ENCODE peak calls at places on chromosomes 11 and 22, in nine cellular contexts. V is NCI-H524 treated with DMSO at 0.1 percent for 48 hours; G is activated CD4-positive, alpha-beta T cell treated with anti-CD3 and anti-CD28 coated beads, Interleukin-2, amount 50 U/mL, for 24 hours; N is NCI-H510A treated with DMSO at 0.1 percent for 48 hours; H is AG08395; C is stimulated activated CD4-positive, alpha-beta T cell treated with anti-CD3 and anti-CD28 coated beads, Interleukin-4, amount 100 ng/mL, for 1 hour; D is activated CD4-positive, CD25-positive, alpha-beta regulatory T cell; K is memory B cell; R is left ventricle myocardium inferior. A is an unnamed sample.

GRCh38 chr11:134046681-134047449 is 22.0 kb upstream of the JAM3 start:
- DNase-seq in V (no peak), G (no peak), N (no peak), H (no peak), C (no peak), D (no peak), K (no peak), R (no peak), A (no peak)

GRCh38 chr11:34904421-34904950 is 11.7 kb downstream of the APIP start:
- DNase-seq in V (no peak), G (no peak), N (no peak), H (no peak), C (no peak), D (no peak), K (no peak), R (no peak), A (no peak)

GRCh38 chr11:66556086-66556485 is 9.4 kb downstream of the ACTN3 start:
- DNase-seq in V (no peak), G (no peak), N (peak; percentile 86), H (no peak), C (no peak), D (no peak), K (no peak), R (no peak), A (no peak)

GRCh38 chr11:34332524-34332923 is 25.3 kb downstream of the ABTB2 start:
- DNase-seq in V (no peak), G (no peak), N (no peak), H (no peak), C (no peak), D (no peak), K (no peak), R (no peak), A (no peak)

GRCh38 chr22:32880906-32881596 is 79.5 kb downstream of the TIMP3 start:
- DNase-seq in V (peak; percentile 43), G (no peak), N (peak; percentile 36), H (no peak), C (peak; percentile 30), D (no peak), K (peak; percentile 13), R (peak; percentile 89), A (no peak)

GRCh38 chr22:19791894-19792293 is 31.3 kb downstream of the TBX1 start:
- DNase-seq in V (no peak), G (no peak), N (no peak), H (no peak), C (no peak), D (no peak), K (no peak), R (no peak), A (no peak)

GRCh38 chr11:129643031-129643721 is 172.5 kb upstream of the TMEM45B start:
- DNase-seq in V (no peak), G (no peak), N (peak; percentile 41), H (peak; percentile 47), C (no peak), D (no peak), K (no peak), R (no peak), A (peak; percentile 78)

GRCh38 chr22:29726512-29727247 is 6.9 kb downstream of the CABP7 start:
- DNase-seq in V (peak; percentile 19), G (no peak), N (no peak), H (no peak), C (no peak), D (no peak), K (no peak), R (no peak), A (no peak)

GRCh38 chr11:97963528-97964331 is 1057.0 kb upstream of the CNTN5 start:
- DNase-seq in V (no peak), G (no peak), N (no peak), H (no peak), C (no peak), D (no peak), K (no peak), R (no peak), A (no peak)

GRCh38 chr11:61969391-61969758 is 1.9 kb upstream of the FTH1 start:
- DNase-seq in V (no peak), G (no peak), N (no peak), H (no peak), C (no peak), D (no peak), K (no peak), R (no peak), A (no peak)

GRCh38 chr22:49664371-49664881 is 163.2 kb downstream of the BRD1 start:
- DNase-seq in V (no peak), G (no peak), N (no peak), H (no peak), C (no peak), D (no peak), K (no peak), R (no peak), A (no peak)

GRCh38 chr11:12675951-12676711 is 1.9 kb downstream of the TEAD1 start:
- DNase-seq in V (no peak), G (no peak), N (no peak), H (no peak), C (no peak), D (no peak), K (no peak), R (no peak), A (no peak)

GRCh38 chr11:127651175-127651887 is 650.8 kb upstream of the KIRREL3 start:
- DNase-seq in V (no peak), G (no peak), N (no peak), H (no peak), C (no peak), D (no peak), K (no peak), R (no peak), A (no peak)

GRCh38 chr11:123062892-123063395 is 1.0 kb upstream of the HSPA8 start:
- DNase-seq in V (no peak), G (no peak), N (peak; percentile 59), H (no peak), C (no peak), D (no peak), K (no peak), R (no peak), A (no peak)

GRCh38 chr11:9862981-9863380 is 199.1 kb downstream of the SWAP70 start:
- DNase-seq in V (no peak), G (no peak), N (no peak), H (no peak), C (no peak), D (no peak), K (no peak), R (no peak), A (peak; percentile 35)

GRCh38 chr11:103659138-103659734 is 377.2 kb upstream of the DDI1 start:
- DNase-seq in V (no peak), G (no peak), N (no peak), H (peak; percentile 47), C (no peak), D (no peak), K (no peak), R (no peak), A (peak; percentile 48)

GRCh38 chr11:17921620-17922473 is 91.0 kb downstream of the SERGEF start:
- DNase-seq in V (no peak), G (no peak), N (peak; percentile 58), H (peak; percentile 38), C (no peak), D (no peak), K (no peak), R (no peak), A (no peak)